ENCODE peak calls at places on chromosomes 13 and 19, in five cellular contexts. D, K, G, R and J are unnamed samples.

GRCh38 chr13:105389373-105389772 is 1146.1 kb downstream of the EFNB2 start:
- DNase-seq in D (no peak), K (no peak), G (no peak), R (no peak), J (no peak)

GRCh38 chr19:33872445-33873320 is 76.0 kb downstream of the KCTD15 start:
- DNase-seq in D (no peak), K (no peak), G (no peak), R (no peak), J (no peak)

GRCh38 chr19:6161271-6161850 is 25.9 kb downstream of the ACSBG2 start:
- DNase-seq in D (peak), K (no peak), G (peak), R (peak), J (peak)

GRCh38 chr19:56126983-56127780 is 6.1 kb upstream of the ZNF787 start:
- DNase-seq in D (peak), K (no peak), G (no peak), R (no peak), J (no peak)

GRCh38 chr13:30679483-30680330 is 55.6 kb upstream of the ALOX5AP start:
- DNase-seq in D (no peak), K (peak), G (peak), R (peak), J (peak)

GRCh38 chr19:58499021-58499927 is 12.5 kb downstream of the SLC27A5 start:
- DNase-seq in D (peak), K (peak), G (peak), R (peak), J (peak)

GRCh38 chr13:96090240-96091101 is 564 bp downstream of the HS6ST3 start:
- DNase-seq in D (no peak), K (peak), G (peak), R (peak), J (peak)

GRCh38 chr13:27481766-27482165 is 31.4 kb upstream of the MTIF3 start:
- DNase-seq in D (peak), K (no peak), G (peak), R (peak), J (peak)

GRCh38 chr19:39864118-39864517 is 17.9 kb upstream of the FBL start:
- DNase-seq in D (no peak), K (no peak), G (no peak), R (no peak), J (no peak)

GRCh38 chr19:3210347-3211017 is 14.0 kb upstream of the CELF5 start:
- DNase-seq in D (peak), K (no peak), G (peak), R (peak), J (peak)

GRCh38 chr19:29378543-29379105 is 147.2 kb upstream of the VSTM2B start:
- DNase-seq in D (no peak), K (no peak), G (no peak), R (no peak), J (no peak)

GRCh38 chr19:39257227-39257626 is 8.6 kb upstream of the IFNL4 start:
- DNase-seq in D (no peak), K (no peak), G (no peak), R (no peak), J (no peak)

GRCh38 chr13:30034448-30034795 is 184.0 kb upstream of the UBL3 start:
- DNase-seq in D (no peak), K (peak), G (no peak), R (peak), J (no peak)

GRCh38 chr13:98413796-98414195 is 163.1 kb downstream of the STK24 start:
- DNase-seq in D (no peak), K (no peak), G (no peak), R (no peak), J (peak)

GRCh38 chr13:32036131-32036695 is 4.6 kb downstream of the FRY start:
- DNase-seq in D (no peak), K (no peak), G (no peak), R (no peak), J (no peak)

GRCh38 chr19:35000338-35000646 is 169 bp downstream of the GRAMD1A start:
- DNase-seq in D (no peak), K (no peak), G (no peak), R (no peak), J (no peak)

GRCh38 chr19:35673121-35673804 is 6.9 kb downstream of the UPK1A start:
- DNase-seq in D (peak), K (peak), G (peak), R (peak), J (peak)

GRCh38 chr13:79477968-79478367 is 3.0 kb upstream of the NDFIP2 start:
- DNase-seq in D (no peak), K (no peak), G (no peak), R (peak), J (peak)

GRCh38 chr19:38252935-38253691 is 3.1 kb downstream of the PPP1R14A start:
- DNase-seq in D (no peak), K (no peak), G (peak), R (no peak), J (no peak)

GRCh38 chr19:3119782-3120380 is 16.0 kb upstream of the GNA15 start:
- DNase-seq in D (no peak), K (no peak), G (no peak), R (no peak), J (no peak)

GRCh38 chr13:73088332-73088935 is 29.6 kb downstream of the KLF5 start:
- DNase-seq in D (no peak), K (no peak), G (no peak), R (no peak), J (no peak)

GRCh38 chr19:55673465-55673864 is 1.6 kb upstream of the EPN1 start:
- DNase-seq in D (peak), K (no peak), G (no peak), R (no peak), J (no peak)

GRCh38 chr13:101258071-101258470 is 158.2 kb downstream of the NALCN start:
- DNase-seq in D (peak), K (peak), G (peak), R (peak), J (peak)

GRCh38 chr19:40600086-40600917 is 867 bp upstream of the LTBP4 start:
- DNase-seq in D (no peak), K (no peak), G (no peak), R (no peak), J (peak)

GRCh38 chr13:38755792-38756191 is 68.9 kb downstream of the FREM2 start:
- DNase-seq in D (no peak), K (no peak), G (no peak), R (no peak), J (no peak)

GRCh38 chr19:18470787-18471186 is 32.9 kb upstream of the ISYNA1 start:
- DNase-seq in D (peak), K (no peak), G (no peak), R (no peak), J (no peak)

GRCh38 chr19:18469245-18470107 is 31.5 kb upstream of the ISYNA1 start:
- DNase-seq in D (peak), K (peak), G (peak), R (peak), J (peak)

GRCh38 chr19:18468930-18469244 is 31.0 kb upstream of the ISYNA1 start:
- DNase-seq in D (no peak), K (no peak), G (no peak), R (no peak), J (no peak)

GRCh38 chr19:18468517-18468916 is 30.6 kb upstream of the ISYNA1 start:
- DNase-seq in D (no peak), K (no peak), G (no peak), R (peak), J (no peak)

GRCh38 chr19:18470153-18470552 is 32.2 kb upstream of the ISYNA1 start:
- DNase-seq in D (peak), K (no peak), G (peak), R (peak), J (peak)
- TF ChIP-seq EZH2 in D (no peak), K (no peak), G (no peak), R (no peak), J (no peak)

GRCh38 chr19:1744822-1745563 is 8.3 kb upstream of the ONECUT3 start:
- DNase-seq in D (peak), K (no peak), G (no peak), R (no peak), J (no peak)
- TF ChIP-seq EZH2 in D (no peak), K (no peak), G (no peak), R (no peak), J (no peak)

GRCh38 chr13:99983401-99984133 is 2.0 kb downstream of the ZIC2 start:
- DNase-seq in D (peak), K (no peak), G (peak), R (peak), J (peak)
- TF ChIP-seq EZH2 in D (no peak), K (no peak), G (peak), R (peak), J (no peak)

GRCh38 chr13:94707400-94708021 is 4.8 kb downstream of the SOX21 start:
- DNase-seq in D (no peak), K (no peak), G (no peak), R (no peak), J (peak)
- TF ChIP-seq EZH2 in D (no peak), K (peak), G (peak), R (no peak), J (peak)

DNA sequence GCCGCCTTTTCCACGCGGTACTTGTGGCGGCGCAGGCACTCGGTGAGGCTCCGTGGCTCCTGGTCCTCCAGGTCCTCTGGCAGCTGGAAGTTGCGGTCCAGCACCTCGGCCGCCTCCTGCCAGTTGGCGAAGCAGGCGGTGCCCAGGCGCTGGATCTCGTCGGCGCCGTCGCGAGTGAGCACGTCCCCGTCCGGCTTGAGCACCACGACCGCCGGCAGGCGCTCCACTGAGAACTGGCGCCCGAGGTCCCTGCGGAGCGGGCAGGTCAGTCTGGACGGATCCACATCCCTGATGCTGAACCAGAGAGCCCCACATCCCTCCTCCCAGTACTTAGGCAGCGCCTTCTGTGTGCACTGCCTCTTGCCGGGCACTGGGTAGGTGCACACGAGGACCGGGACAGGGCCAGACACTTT is 5.0 kb downstream of the NXNL1 start:
- DNase-seq in D (no peak), K (no peak), G (no peak), R (peak), J (peak)
- TF ChIP-seq EZH2 in D (no peak), K (peak), G (peak), R (no peak), J (no peak)